ENCODE peak calls at places on chromosomes 13 and 19, in four cellular contexts. S is GM12878, M is HepG2, Y is K562. X is an unnamed sample.
A peak's percentile ranks its signal among the peaks of the same experiment; 100 is the strongest.

GRCh38 chr19:4971424-4971793 is 2.5 kb downstream of the KDM4B start:
- DNase-seq in S (no peak), M (peak; percentile 59), Y (peak; percentile 67), X (no peak)

GRCh38 chr13:20869540-20869939 is 33.0 kb downstream of the XPO4 start:
- DNase-seq in S (no peak), M (no peak), Y (no peak), X (no peak)

GRCh38 chr13:44172411-44172810 is 201.2 kb upstream of the SERP2 start:
- DNase-seq in S (no peak), M (no peak), Y (no peak), X (no peak)

GRCh38 chr13:37701972-37702371 is 103.4 kb upstream of the POSTN start:
- DNase-seq in S (no peak), M (no peak), Y (no peak), X (no peak)

GRCh38 chr19:51458051-51458645 is at the start of gene SIGLEC8:
- DNase-seq in S (no peak), M (no peak), Y (no peak), X (no peak)

GRCh38 chr13:39970177-39970846 is 314.9 kb downstream of the COG6 start:
- DNase-seq in S (no peak), M (no peak), Y (no peak), X (no peak)

GRCh38 chr19:34998777-34999497 is 1.2 kb upstream of the GRAMD1A start:
- DNase-seq in S (no peak), M (peak; percentile 23), Y (peak; percentile 50), X (no peak)

GRCh38 chr13:113046883-113047244 is 58.7 kb upstream of the F7 start:
- DNase-seq in S (no peak), M (no peak), Y (no peak), X (no peak)

DNA sequence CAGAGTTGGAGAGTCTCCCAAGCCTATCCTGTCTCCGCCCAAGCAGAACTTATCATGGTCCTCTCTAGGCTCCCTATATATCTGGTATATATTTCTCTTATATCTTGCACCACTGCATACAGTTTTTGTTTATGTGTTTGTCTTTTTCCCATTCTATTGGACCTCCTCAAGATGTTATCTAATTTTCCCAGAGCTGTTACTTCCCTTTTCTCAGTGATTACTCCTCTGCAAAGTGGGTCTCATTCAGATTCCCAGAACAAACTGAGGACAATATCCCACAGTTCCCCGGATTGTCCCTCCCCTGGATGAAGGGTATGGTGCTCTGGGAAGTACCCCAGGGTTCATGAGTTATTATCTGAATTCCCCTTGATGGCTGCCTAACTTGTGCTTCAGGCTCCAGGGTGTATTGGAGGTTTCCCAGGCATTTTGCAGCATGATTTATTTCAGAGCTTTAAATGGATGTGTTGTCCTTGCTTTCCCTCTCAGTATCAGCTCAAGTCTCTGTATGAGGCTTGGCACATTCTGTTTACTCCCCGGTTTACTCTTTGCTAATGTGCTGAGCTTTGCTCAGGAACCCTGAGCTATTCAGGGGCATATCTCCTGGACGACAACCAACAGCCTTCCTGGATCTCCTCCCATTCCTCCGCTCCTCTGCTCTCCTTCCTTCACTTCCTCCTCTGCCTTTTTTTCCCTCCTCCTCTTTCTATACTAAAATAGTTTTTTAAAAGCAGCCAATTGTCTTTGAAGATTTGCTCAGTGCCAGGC is 329.3 kb downstream of the SPRY2 start:
- DNase-seq in S (no peak), M (no peak), Y (no peak), X (no peak)
- TF ChIP-seq SIN3A in S (no peak), M (no peak), Y (no peak), X (no peak)

GRCh38 chr19:36418287-36419001 is at the start of gene ZFP82:
- DNase-seq in S (peak; percentile 37), M (peak; percentile 54), Y (peak; percentile 70), X (peak; percentile 62)
- TF ChIP-seq EP300 in S (no peak), M (no peak), Y (no peak), X (no peak)

GRCh38 chr13:19085876-19086275 is 95.7 kb downstream of the TUBA3C start:
- DNase-seq in S (no peak), M (no peak), Y (no peak), X (no peak)

GRCh38 chr13:19088416-19088815 is 93.2 kb downstream of the TUBA3C start:
- DNase-seq in S (no peak), M (no peak), Y (no peak), X (no peak)

GRCh38 chr13:19093437-19093836 is 88.2 kb downstream of the TUBA3C start:
- DNase-seq in S (no peak), M (no peak), Y (no peak), X (no peak)

GRCh38 chr13:19089315-19089714 is 92.3 kb downstream of the TUBA3C start:
- DNase-seq in S (no peak), M (peak; percentile 9), Y (peak; percentile 18), X (no peak)

DNA sequence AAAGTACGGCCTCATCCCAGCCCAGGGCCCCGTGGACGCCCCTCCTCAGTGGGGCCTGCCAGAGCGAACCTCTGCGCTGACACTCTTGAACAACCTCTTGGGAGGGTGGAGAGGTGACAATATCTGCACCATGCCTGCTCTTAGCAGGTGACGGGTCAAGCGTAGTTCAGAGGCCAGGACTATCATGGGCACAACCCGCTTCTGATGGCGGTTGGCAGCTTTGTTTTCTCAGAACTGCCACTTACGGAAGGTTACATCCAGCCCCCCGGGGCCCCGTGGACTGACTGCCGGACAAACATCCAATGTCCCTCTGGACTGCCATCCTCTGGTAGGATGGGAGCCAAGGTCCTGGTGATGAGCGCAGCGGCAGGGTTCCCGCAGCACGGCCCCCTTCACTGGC is 91.1 kb downstream of the TUBA3C start:
- DNase-seq in S (no peak), M (no peak), Y (no peak), X (no peak)
- TF ChIP-seq EZH2 in S (no peak), M (no peak), Y (no peak), X (no peak)

GRCh38 chr19:6238643-6239281 is 41.0 kb downstream of the MLLT1 start:
- DNase-seq in S (no peak), M (no peak), Y (no peak), X (no peak)
- TF ChIP-seq SIN3A in S (no peak), M (no peak), Y (no peak), X (no peak)

X was measured in H1.